ENCODE peak calls at places on chromosomes 1 and 21, in five cellular contexts. G is bronchial epithelial cell, Z is activated B cell treated with CpG ODN at 0.5 μM for 24 hours, Y is endodermal cell, R is lower lobe of right lung. L is an unnamed sample.

GRCh38 chr1:51222809-51223208 is 13.3 kb upstream of the RNF11 start:
- DNase-seq in G (no peak), R (no peak), Y (no peak), Z (no peak), L (no peak)

GRCh38 chr1:152926091-152926490 is 17.7 kb downstream of the IVL start:
- DNase-seq in R (no peak), Y (no peak), G (peak), Z (no peak), L (no peak)

GRCh38 chr1:41296476-41296875 is 54.4 kb upstream of the SCMH1 start:
- DNase-seq in Z (no peak), R (no peak), Y (no peak), G (no peak), L (no peak)

GRCh38 chr1:235021321-235021720 is 107.3 kb downstream of the TOMM20 start:
- DNase-seq in G (no peak), R (no peak), Z (no peak), Y (no peak), L (no peak)

GRCh38 chr21:45348591-45349327 is 56.2 kb upstream of the COL18A1 start:
- DNase-seq in R (peak), Y (no peak), G (no peak), Z (no peak), L (no peak)

GRCh38 chr1:113930499-113931161 is 1.5 kb downstream of the HIPK1 start:
- DNase-seq in Y (peak), Z (peak), R (no peak), G (peak), L (peak)

GRCh38 chr21:45372732-45373355 is 32.1 kb upstream of the COL18A1 start:
- DNase-seq in Z (no peak), R (peak), Y (no peak), G (peak), L (no peak)

GRCh38 chr1:41537257-41537656 is 52.8 kb upstream of the EDN2 start:
- DNase-seq in Y (no peak), G (no peak), Z (peak), R (peak), L (peak)

GRCh38 chr1:197692965-197693364 is 82.3 kb downstream of the DENND1B start:
- DNase-seq in R (no peak), Y (no peak), Z (no peak), G (peak), L (no peak)

GRCh38 chr1:236997361-236997760 is 6.9 kb downstream of the MT1HL1 start:
- DNase-seq in R (no peak), Y (no peak), Z (no peak), G (no peak), L (no peak)

GRCh38 chr1:38941093-38941492 is 537 bp downstream of the RHBDL2 start:
- DNase-seq in Z (no peak), R (no peak), Y (peak), G (peak), L (no peak)

GRCh38 chr1:91545506-91546300 is 45.1 kb downstream of the CDC7 start:
- DNase-seq in G (no peak), R (no peak), Y (no peak), Z (no peak), L (no peak)

GRCh38 chr1:91549041-91549735 is 48.5 kb downstream of the CDC7 start:
- DNase-seq in G (no peak), Z (no peak), Y (no peak), R (no peak), L (no peak)

GRCh38 chr1:91546301-91546581 is 45.6 kb downstream of the CDC7 start:
- DNase-seq in Y (no peak), Z (no peak), G (no peak), R (no peak), L (no peak)

GRCh38 chr1:91548382-91549040 is 47.9 kb downstream of the CDC7 start:
- DNase-seq in Y (no peak), Z (no peak), G (no peak), R (no peak), L (no peak)

DNA sequence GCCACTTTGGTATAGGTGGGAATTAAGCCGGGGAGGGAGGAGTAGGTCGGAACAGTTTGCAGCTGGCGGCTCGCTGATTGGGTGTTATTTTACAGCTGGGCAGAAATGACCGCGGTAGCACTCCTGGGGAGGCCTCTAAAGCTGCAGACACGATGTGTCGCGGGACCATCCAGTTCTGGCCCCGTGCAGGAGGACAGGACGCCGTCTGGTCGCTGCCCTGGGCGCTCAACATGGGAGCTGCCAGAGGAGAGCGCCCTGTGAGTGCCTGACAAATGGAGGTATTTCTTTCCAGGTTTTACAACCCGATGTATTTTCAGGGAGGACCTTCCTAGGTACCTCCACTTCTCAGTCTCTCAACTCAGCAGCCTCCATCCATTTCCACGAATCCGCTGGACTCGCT is 46.2 kb downstream of the CDC7 start:
- DNase-seq in Y (no peak), R (no peak), Z (no peak), G (no peak), L (no peak)
- TF ChIP-seq CTCF in Y (no peak), R (no peak), Z (no peak), G (no peak), L (no peak)

DNA sequence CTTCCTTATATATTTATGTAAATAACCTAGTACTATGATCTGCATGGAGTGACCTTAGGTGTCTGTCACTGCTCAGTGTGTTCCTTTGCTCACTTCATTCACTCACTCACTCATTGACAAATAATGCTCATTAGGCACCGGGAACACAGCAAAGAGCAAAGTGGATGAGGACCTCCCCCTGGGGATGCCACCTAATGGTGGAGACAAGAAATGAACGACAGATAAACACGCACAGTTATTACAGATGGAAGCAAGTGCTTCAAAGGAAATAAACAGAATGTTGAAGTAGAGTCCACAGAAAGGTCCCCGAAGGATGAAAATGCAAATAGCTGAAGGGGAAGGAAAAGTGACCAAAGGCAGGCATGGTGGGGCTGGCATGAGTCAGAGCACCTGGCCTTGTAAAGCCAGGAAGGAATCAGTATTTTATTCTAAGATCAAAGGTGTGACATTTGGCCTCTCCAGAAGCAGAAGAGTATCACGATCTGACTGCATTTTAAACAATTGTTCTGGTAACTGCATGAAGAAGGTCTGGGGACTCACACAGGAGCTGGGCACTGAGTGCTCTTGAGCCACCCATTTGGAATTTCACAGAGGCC is 23.1 kb downstream of the MAB21L3 start:
- DNase-seq in Y (no peak), Z (no peak), G (no peak), R (no peak), L (no peak)
- TF ChIP-seq CTCF in Y (peak), Z (no peak), G (peak), R (peak), L (no peak)

GRCh38 chr1:243712242-243712641 is 137.8 kb downstream of the AKT3 start:
- DNase-seq in Y (no peak), G (no peak), R (no peak), Z (no peak), L (no peak)

GRCh38 chr1:243715285-243715684 is 134.8 kb downstream of the AKT3 start:
- DNase-seq in Z (no peak), R (no peak), Y (no peak), G (no peak), L (no peak)

GRCh38 chr1:243713470-243714186 is 136.4 kb downstream of the AKT3 start:
- DNase-seq in R (no peak), Z (no peak), Y (no peak), G (no peak), L (no peak)

GRCh38 chr1:243710467-243710866 is 139.6 kb downstream of the AKT3 start:
- DNase-seq in G (no peak), Y (no peak), R (no peak), Z (no peak), L (no peak)

GRCh38 chr1:243712890-243713425 is 137.1 kb downstream of the AKT3 start:
- DNase-seq in R (no peak), G (no peak), Y (no peak), Z (no peak), L (no peak)
- TF ChIP-seq CTCF in R (no peak), G (no peak), Y (peak), Z (no peak), L (no peak)

GRCh38 chr1:17184161-17184665 is 20.7 kb upstream of the PADI1 start:
- DNase-seq in Y (peak), G (no peak), R (no peak), Z (no peak), L (no peak)
- TF ChIP-seq CTCF in Y (no peak), G (no peak), R (no peak), Z (no peak), L (no peak)

DNA sequence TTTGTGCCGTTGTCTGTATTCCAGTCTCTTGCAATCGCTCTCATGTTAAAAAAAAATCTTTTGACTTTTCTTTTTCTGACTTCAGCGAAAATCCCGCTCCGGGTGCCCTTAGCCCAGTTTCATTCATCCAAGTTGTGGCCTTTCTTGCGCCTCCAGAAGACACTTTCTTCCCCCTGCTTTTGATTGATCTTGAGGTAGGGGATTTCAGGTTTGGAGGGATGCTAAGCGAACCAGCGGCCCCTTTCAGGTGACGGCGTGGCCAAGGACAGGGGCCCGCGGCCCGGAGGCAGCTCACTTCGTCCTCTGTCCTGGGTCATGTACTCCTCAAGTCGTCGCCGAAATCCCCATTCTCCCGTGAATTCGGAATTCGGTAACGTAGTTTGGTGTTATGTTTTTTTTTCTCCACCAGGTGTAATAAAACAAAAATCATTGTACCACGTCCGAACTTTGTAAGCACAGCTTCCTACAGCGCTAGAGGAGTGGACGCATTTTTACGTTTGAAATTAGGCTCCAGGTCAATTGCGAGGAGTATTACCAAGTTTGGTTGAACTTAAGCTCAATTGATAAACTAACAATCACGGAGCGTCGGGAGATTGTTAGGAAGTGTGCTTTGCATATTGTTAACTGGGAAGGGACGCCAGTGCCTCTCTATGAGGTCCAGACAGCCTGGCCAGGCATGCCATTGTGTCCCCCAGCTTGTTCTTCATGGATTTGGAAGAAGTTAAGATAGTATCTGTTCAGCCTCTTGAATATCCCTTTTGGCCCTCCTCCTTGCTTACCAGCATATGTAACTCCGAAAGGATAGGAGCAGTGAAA is 1.1 kb downstream of the MRPS6 start:
- DNase-seq in G (peak), Z (no peak), Y (peak), R (no peak), L (no peak)
- TF ChIP-seq CTCF in G (no peak), Z (no peak), Y (peak), R (no peak), L (no peak)

DNA sequence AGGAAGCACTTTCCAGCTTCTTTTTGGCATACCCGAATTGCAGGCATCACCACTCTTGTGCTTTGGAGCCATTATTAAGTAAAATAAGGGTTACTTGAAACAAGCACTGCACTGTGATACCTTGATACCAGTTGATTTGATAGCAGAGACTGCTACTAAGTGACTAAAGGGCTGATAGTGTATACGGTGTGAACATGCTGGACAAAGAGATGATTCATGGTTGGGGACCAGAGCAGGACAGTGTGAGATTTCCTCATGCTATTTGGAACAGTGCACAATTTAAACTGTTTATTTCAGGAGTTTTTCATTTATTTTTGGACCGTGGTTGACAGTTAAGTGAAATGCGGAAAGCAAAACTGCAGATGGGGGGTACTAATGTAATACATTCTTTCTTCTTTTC is 9.9 kb downstream of the RPS27 start:
- DNase-seq in Y (no peak), G (no peak), Z (no peak), R (no peak), L (no peak)
- TF ChIP-seq CTCF in Y (no peak), G (no peak), Z (no peak), R (no peak), L (no peak)